ENCODE peak calls at places on chromosomes 3 and 15, in five cellular contexts. G is A549, P is ovary, V is sigmoid colon, U is H54. D is an unnamed sample.

GRCh38 chr3:126344380-126345041 is 12.7 kb downstream of the KLF15 start:
- DNase-seq in G (no peak), P (no peak), V (peak; percentile 62), U (no peak), D (peak; percentile 19)

GRCh38 chr3:105933871-105934270 is 65.1 kb upstream of the CBLB start:
- DNase-seq in G (no peak), P (no peak), V (no peak), U (no peak), D (no peak)

GRCh38 chr3:50554553-50554952 is 13.0 kb downstream of the C3orf18 start:
- DNase-seq in G (no peak), P (no peak), V (no peak), U (peak; percentile 55), D (no peak)

GRCh38 chr15:66070220-66070934 is 183.2 kb downstream of the MEGF11 start:
- DNase-seq in G (no peak), P (no peak), V (peak; percentile 12), U (no peak), D (no peak)

GRCh38 chr3:86950717-86951116 is 40.2 kb downstream of the VGLL3 start:
- DNase-seq in G (no peak), P (no peak), V (no peak), U (no peak), D (no peak)

GRCh38 chr15:42275780-42276395 is 2.7 kb upstream of the TMEM87A start:
- DNase-seq in G (no peak), P (no peak), V (no peak), U (no peak), D (no peak)

GRCh38 chr3:177459397-177459796 is 262.1 kb upstream of the TBL1XR1 start:
- DNase-seq in G (no peak), P (no peak), V (no peak), U (no peak), D (no peak)

GRCh38 chr15:29432191-29433049 is 162.8 kb upstream of the NSMCE3 start:
- DNase-seq in G (no peak), P (no peak), V (no peak), U (no peak), D (no peak)

GRCh38 chr3:139427283-139428060 is 38.0 kb upstream of the COPB2 start:
- DNase-seq in G (peak; percentile 49), P (no peak), V (no peak), U (peak; percentile 37), D (no peak)

GRCh38 chr3:174945951-174946350 is 86.8 kb downstream of the NAALADL2 start:
- DNase-seq in G (no peak), P (no peak), V (no peak), U (no peak), D (no peak)

GRCh38 chr3:172086071-172086470 is 46.7 kb downstream of the FNDC3B start:
- DNase-seq in G (no peak), P (no peak), V (no peak), U (no peak), D (no peak)

GRCh38 chr3:18079739-18080138 is 337.3 kb upstream of the TBC1D5 start:
- DNase-seq in G (no peak), P (no peak), V (no peak), U (no peak), D (no peak)

GRCh38 chr3:187802928-187803259 is 57.6 kb upstream of the BCL6 start:
- DNase-seq in G (no peak), P (no peak), V (no peak), U (no peak), D (no peak)

GRCh38 chr15:44545934-44546802 is 9.2 kb downstream of the EIF3J start:
- DNase-seq in G (no peak), P (no peak), V (no peak), U (no peak), D (no peak)

GRCh38 chr3:108175352-108175751 is 46.9 kb downstream of the IFT57 start:
- DNase-seq in G (no peak), P (no peak), V (no peak), U (no peak), D (no peak)

GRCh38 chr3:179927191-179927590 is 109.5 kb downstream of the PEX5L start:
- DNase-seq in G (no peak), P (no peak), V (no peak), U (no peak), D (no peak)

GRCh38 chr3:98730338-98730737 is 32.8 kb upstream of the ST3GAL6 start:
- DNase-seq in G (no peak), P (no peak), V (no peak), U (no peak), D (no peak)

GRCh38 chr15:64969401-64969800 is 20.3 kb downstream of the SPG21 start:
- DNase-seq in G (no peak), P (no peak), V (no peak), U (no peak), D (no peak)

GRCh38 chr3:56854856-56855620 is 53.3 kb upstream of the ARHGEF3 start:
- DNase-seq in G (no peak), P (no peak), V (no peak), U (no peak), D (no peak)

GRCh38 chr3:160981217-160981938 is 123.8 kb downstream of the B3GALNT1 start:
- DNase-seq in G (no peak), P (no peak), V (no peak), U (no peak), D (peak; percentile 50)

GRCh38 chr3:195030791-195031321 is 240.1 kb downstream of the XXYLT1 start:
- DNase-seq in G (peak; percentile 14), P (no peak), V (no peak), U (peak; percentile 97), D (peak; percentile 73)

GRCh38 chr3:101643861-101644613 is 32.9 kb downstream of the ZBTB11 start:
- DNase-seq in G (no peak), P (no peak), V (no peak), U (no peak), D (no peak)

GRCh38 chr3:58388550-58389061 is 45.0 kb downstream of the PDHB start:
- DNase-seq in G (no peak), P (no peak), V (no peak), U (no peak), D (no peak)

GRCh38 chr3:58384381-58385090 is 49.1 kb downstream of the PDHB start:
- DNase-seq in G (no peak), P (no peak), V (no peak), U (no peak), D (no peak)

GRCh38 chr3:58387650-58388546 is 45.7 kb downstream of the PDHB start:
- DNase-seq in G (no peak), P (no peak), V (no peak), U (no peak), D (no peak)

GRCh38 chr3:58383904-58384303 is 49.7 kb downstream of the PDHB start:
- DNase-seq in G (no peak), P (no peak), V (no peak), U (peak; percentile 63), D (no peak)

GRCh38 chr3:58386966-58387365 is 46.7 kb downstream of the PDHB start:
- DNase-seq in G (no peak), P (no peak), V (no peak), U (no peak), D (peak; percentile 29)
- TF ChIP-seq POLR2A in G (no peak), P (no peak), V (no peak), U (no peak), D (no peak)

GRCh38 chr15:59216911-59217310 is 10.3 kb downstream of the LDHAL6B start:
- DNase-seq in G (no peak), P (no peak), V (no peak), U (no peak), D (no peak)
- TF ChIP-seq POLR2A in G (no peak), P (no peak), V (no peak), U (no peak), D (no peak)

GRCh38 chr15:39589815-39590644 is 9.2 kb downstream of the THBS1 start:
- DNase-seq in G (no peak), P (no peak), V (peak; percentile 66), U (no peak), D (no peak)

GRCh38 chr15:39589193-39589814 is 8.4 kb downstream of the THBS1 start:
- DNase-seq in G (no peak), P (no peak), V (no peak), U (no peak), D (no peak)

GRCh38 chr15:39587910-39588530 is 7.1 kb downstream of the THBS1 start:
- DNase-seq in G (no peak), P (no peak), V (no peak), U (no peak), D (peak; percentile 22)

GRCh38 chr15:39587291-39587909 is 6.5 kb downstream of the THBS1 start:
- DNase-seq in G (no peak), P (no peak), V (no peak), U (no peak), D (peak; percentile 82)

GRCh38 chr15:39588531-39589192 is 7.8 kb downstream of the THBS1 start:
- DNase-seq in G (no peak), P (no peak), V (no peak), U (no peak), D (no peak)
- TF ChIP-seq POLR2A in G (no peak), P (no peak), V (no peak), U (no peak), D (no peak)

DNA sequence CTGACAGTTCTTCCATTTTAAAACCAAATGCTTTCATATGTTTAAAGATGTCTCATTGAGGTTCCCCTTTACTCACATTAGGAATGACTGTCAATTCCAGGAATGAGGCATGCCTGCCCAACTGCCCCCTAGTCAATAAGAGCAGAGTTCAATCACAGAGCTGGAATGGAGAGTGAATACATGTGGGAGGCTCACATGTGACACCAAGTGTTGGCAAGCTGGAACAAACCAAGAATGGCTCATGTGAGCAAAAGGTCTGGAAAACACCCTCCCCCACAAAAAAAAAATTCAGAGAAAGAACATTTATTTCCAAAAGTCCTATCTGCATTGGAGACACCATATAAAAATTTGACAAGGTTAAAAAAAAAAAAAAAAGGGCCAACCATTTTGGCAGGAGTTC is 3.7 kb downstream of the PBRM1 start:
- DNase-seq in G (no peak), P (no peak), V (no peak), U (no peak), D (no peak)
- TF ChIP-seq POLR2A in G (no peak), P (no peak), V (no peak), U (no peak), D (no peak)

D was measured in upper lobe of left lung.